ENCODE peak calls at places on chromosomes 6 and 20, in eight cellular contexts. G, H, J, K, I, E, B and U are unnamed samples. For H3K9me3, the result is how much of the 10 kb centered on the place peaks cover.

GRCh38 chr6:5992551-5993225 is 14.0 kb downstream of the NRN1 start:
- DNase-seq in I (no peak), H (no peak), K (no peak), E (no peak), B (no peak), J (peak), G (no peak), U (no peak)

GRCh38 chr20:37537505-37537904 is 9.8 kb upstream of the BLCAP start:
- DNase-seq in J (no peak), B (no peak), K (no peak), E (no peak), H (no peak), G (no peak), I (no peak), U (peak)

GRCh38 chr6:87908978-87909802 is 138.5 kb upstream of the SPACA1 start:
- DNase-seq in G (no peak), K (no peak), H (no peak), E (no peak), I (no peak), J (no peak), B (peak), U (no peak)

GRCh38 chr6:28353981-28354676 is 4.4 kb downstream of the ZKSCAN3 start:
- DNase-seq in E (peak), G (no peak), B (peak), K (peak), J (no peak), H (peak), I (peak), U (no peak)

GRCh38 chr6:112691289-112691688 is 344.2 kb downstream of the RFPL4B start:
- DNase-seq in H (no peak), G (no peak), K (peak), I (no peak), J (no peak), E (no peak), B (peak), U (no peak)

GRCh38 chr6:44655368-44656342 is 268.1 kb downstream of the CDC5L start:
- DNase-seq in I (peak), E (peak), G (peak), H (peak), B (peak), J (peak), K (peak), U (no peak)

GRCh38 chr6:31094389-31094881 is 17.9 kb downstream of the C6orf15 start:
- DNase-seq in E (peak), J (no peak), K (no peak), B (peak), I (peak), G (peak), H (no peak), U (no peak)

GRCh38 chr6:104483225-104483834 is 376.4 kb downstream of the HACE1 start:
- DNase-seq in G (no peak), E (no peak), K (peak), J (no peak), H (no peak), B (peak), I (no peak), U (no peak)

GRCh38 chr6:140276719-140277118 is 902.3 kb upstream of the CITED2 start:
- DNase-seq in J (no peak), E (no peak), B (no peak), H (no peak), K (no peak), G (no peak), I (no peak), U (no peak)

GRCh38 chr6:70415660-70416059 is 2.4 kb downstream of the FAM135A start:
- DNase-seq in J (no peak), K (no peak), B (no peak), I (no peak), H (no peak), E (no peak), G (no peak), U (no peak)

GRCh38 chr20:36468149-36469000 is 72.9 kb upstream of the MYL9 start:
- DNase-seq in B (no peak), J (no peak), E (peak), H (no peak), K (no peak), G (no peak), I (no peak), U (no peak)

GRCh38 chr6:160178271-160178670 is 56.7 kb downstream of the SLC22A1 start:
- DNase-seq in J (no peak), G (no peak), B (peak), K (no peak), E (no peak), H (no peak), I (no peak), U (no peak)

GRCh38 chr6:157595768-157596167 is 214.8 kb downstream of the ZDHHC14 start:
- DNase-seq in I (no peak), J (no peak), B (no peak), G (no peak), K (no peak), E (no peak), H (no peak), U (no peak)

GRCh38 chr6:9456241-9456658 is 958.6 kb downstream of the TFAP2A start:
- DNase-seq in I (no peak), E (no peak), K (no peak), H (no peak), J (peak), G (no peak), B (no peak), U (no peak)

GRCh38 chr20:25269057-25269832 is 21.4 kb downstream of the PYGB start:
- DNase-seq in E (no peak), I (no peak), J (no peak), H (no peak), G (no peak), K (no peak), B (no peak), U (peak)

GRCh38 chr6:35448191-35448590 is 3.9 kb upstream of the FANCE start:
- DNase-seq in E (no peak), B (no peak), I (no peak), J (no peak), H (no peak), K (no peak), G (no peak), U (no peak)

GRCh38 chr20:31717478-31717946 is 5.2 kb downstream of the BCL2L1 start:
- DNase-seq in K (no peak), B (no peak), E (no peak), I (no peak), G (peak), J (no peak), H (no peak), U (no peak)

GRCh38 chr6:143328885-143329284 is 121.6 kb downstream of the ADAT2 start:
- DNase-seq in J (no peak), B (no peak), I (peak), K (no peak), E (no peak), H (no peak), G (no peak), U (no peak)

GRCh38 chr6:154169193-154169847 is 130.3 kb downstream of the OPRM1 start:
- DNase-seq in B (peak), E (no peak), H (peak), G (no peak), I (no peak), K (no peak), J (no peak), U (no peak)

GRCh38 chr6:75412937-75413662 is 80.5 kb downstream of the FILIP1 start:
- DNase-seq in E (no peak), H (no peak), K (no peak), I (no peak), B (peak), J (no peak), G (no peak), U (no peak)

GRCh38 chr20:58432190-58432954 is 43.3 kb downstream of the VAPB start:
- DNase-seq in J (no peak), G (no peak), H (no peak), I (no peak), B (peak), E (no peak), K (no peak), U (no peak)

GRCh38 chr6:170074435-170074834 is 216.4 kb downstream of the DLL1 start:
- DNase-seq in B (no peak), J (no peak), E (peak), G (no peak), H (peak), I (no peak), K (no peak), U (no peak)

GRCh38 chr6:34248727-34249468 is at the start of gene SMIM29:
- DNase-seq in K (peak), I (peak), J (peak), E (peak), G (peak), B (peak), H (peak), U (peak)

GRCh38 chr6:109531446-109531845 is 48.4 kb upstream of the ZBTB24 start:
- DNase-seq in E (no peak), B (no peak), J (no peak), G (no peak), H (no peak), I (no peak), K (no peak), U (no peak)

GRCh38 chr20:58065508-58066361 is 162.7 kb downstream of the ANKRD60 start:
- DNase-seq in H (no peak), E (no peak), I (peak), K (no peak), B (no peak), G (no peak), J (no peak), U (peak)

GRCh38 chr6:76742919-76743318 is 670.5 kb upstream of the IMPG1 start:
- DNase-seq in J (no peak), H (no peak), K (no peak), G (no peak), I (no peak), E (no peak), B (peak), U (no peak)

GRCh38 chr6:170036916-170037315 is 254.0 kb downstream of the DLL1 start:
- DNase-seq in G (no peak), J (no peak), E (peak), B (no peak), H (no peak), I (no peak), K (no peak), U (peak)

GRCh38 chr6:154852700-154853099 is 119.5 kb downstream of the SCAF8 start:
- DNase-seq in G (no peak), B (no peak), E (no peak), J (no peak), K (no peak), I (no peak), H (no peak), U (no peak)

GRCh38 chr20:46688151-46689081 is 828 bp downstream of the TP53RK start:
- DNase-seq in E (no peak), H (no peak), B (peak), I (no peak), G (no peak), K (no peak), J (no peak), U (no peak)

GRCh38 chr6:346389-347030 is 45.0 kb upstream of the IRF4 start:
- DNase-seq in H (no peak), B (peak), K (no peak), E (no peak), G (no peak), J (no peak), I (no peak), U (no peak)

GRCh38 chr6:139126255-139126654 is 8.6 kb upstream of the HECA start:
- DNase-seq in G (no peak), K (no peak), B (peak), E (no peak), H (no peak), I (no peak), J (no peak), U (no peak)

GRCh38 chr6:150910561-150910960 is 45.1 kb downstream of the MTHFD1L start:
- DNase-seq in B (no peak), G (no peak), K (no peak), J (no peak), H (no peak), E (no peak), I (no peak), U (no peak)
- H3K9me3 ChIP-seq in B (under half), G (under half), K (under half), J (under half), H (under half), E (under half), I (under half), U (under half)

DNA sequence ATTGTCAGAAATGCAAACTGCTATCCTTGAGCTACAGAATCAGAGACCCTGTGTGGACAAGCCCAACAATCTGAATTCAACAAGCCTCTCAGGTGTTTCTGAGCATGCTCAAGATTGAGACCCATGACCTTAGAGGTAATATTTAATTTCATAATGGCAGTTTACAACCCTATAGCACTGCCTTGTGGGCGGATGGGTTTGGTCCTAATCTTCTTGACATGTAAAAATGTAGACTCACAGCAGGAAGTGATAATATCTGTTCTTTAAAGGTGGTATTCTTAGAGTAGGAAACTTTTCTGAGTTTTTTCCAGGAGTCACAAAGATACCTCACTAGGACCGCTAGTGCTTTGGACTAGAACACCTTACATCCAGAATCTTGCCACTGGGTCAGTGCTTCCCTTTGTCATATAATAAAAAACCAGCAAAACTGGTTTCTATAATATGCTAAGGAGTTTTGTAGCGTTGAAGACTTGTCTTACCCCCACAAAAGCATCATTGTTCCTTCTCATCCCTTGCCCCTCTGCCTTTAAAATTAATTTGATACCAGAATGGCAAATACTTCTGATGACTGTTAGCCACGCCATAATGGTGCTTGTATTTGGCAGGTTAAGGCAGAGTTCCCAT is 52.6 kb downstream of the E2F3 start:
- DNase-seq in K (no peak), B (no peak), J (no peak), G (no peak), H (no peak), I (no peak), E (no peak), U (no peak)
- TF ChIP-seq CTCF in K (no peak), B (no peak), J (no peak), G (no peak), H (no peak), I (no peak), E (no peak), U (no peak)

DNA sequence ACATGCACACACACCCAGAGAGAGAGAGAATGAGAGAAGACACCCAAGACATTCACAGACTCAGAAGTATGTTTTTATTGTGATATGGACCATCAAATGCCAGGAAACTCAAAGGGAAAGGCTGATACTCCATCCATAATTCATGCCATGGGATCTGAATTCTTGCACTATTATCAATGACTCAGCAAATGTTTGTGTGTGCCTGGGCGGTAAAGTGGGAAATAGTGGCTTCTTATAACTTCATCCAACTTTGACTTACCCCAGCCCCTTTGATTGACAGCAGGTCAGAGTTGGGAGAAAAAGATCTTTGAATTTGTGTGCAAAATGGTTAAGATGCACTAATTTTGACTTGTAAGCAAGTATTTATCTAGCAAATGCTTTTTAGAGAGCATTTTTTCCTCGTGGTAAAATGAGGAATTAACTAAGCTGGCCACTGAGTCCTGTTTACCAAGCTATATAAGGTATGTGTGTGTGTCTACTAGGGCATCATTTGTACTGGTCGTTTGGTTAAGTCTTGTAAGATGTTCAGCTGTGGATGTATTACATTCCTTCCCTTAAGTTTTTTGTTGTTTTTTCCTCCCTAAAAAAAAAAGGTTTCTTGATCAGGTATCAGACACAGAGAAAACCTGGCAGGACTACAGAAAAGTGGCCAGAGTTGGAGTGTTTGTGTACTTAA is 3.1 kb upstream of the CCN2 start:
- DNase-seq in K (no peak), E (no peak), G (no peak), B (peak), J (no peak), I (no peak), H (no peak), U (no peak)
- H3K4me3 ChIP-seq in K (no peak), E (no peak), G (no peak), B (no peak), J (no peak), I (no peak), H (no peak), U (no peak)

DNA sequence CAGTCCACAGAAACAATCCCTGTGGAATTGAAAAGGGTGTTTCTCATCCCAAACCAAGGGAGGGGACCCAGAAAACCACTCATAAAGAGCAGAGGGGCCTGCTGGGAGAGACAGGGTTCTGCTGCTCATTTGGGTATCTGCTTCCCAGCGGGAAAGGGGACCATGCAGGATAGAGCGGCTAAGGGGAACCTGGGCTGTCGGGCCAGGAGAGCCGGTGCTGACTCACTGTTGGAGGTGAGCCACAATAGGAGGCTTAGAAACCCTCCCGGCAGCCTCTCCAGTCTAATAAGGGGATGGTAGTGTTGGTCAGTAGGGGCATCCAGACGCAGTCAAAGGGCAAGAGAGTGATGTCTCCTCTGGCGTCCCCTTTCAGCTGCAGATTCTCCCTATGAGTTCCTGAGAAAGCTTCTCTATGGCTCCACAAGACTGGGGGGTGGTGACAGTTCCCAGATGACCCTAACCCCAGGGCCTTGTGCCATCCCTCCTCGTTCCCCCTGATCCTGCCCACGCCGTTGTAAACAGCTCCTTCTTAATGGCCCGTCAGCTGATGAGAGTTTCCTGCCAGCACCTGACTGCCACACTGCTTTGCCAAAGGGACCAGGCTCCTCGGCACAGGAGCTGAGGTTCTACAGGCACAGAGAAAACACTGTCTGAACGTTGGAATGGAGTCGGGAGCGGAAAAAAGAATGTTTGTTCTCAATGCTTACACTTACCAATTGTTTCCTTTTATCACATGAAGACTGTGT is 646.1 kb upstream of the DEFB115 start:
- DNase-seq in H (no peak), E (no peak), G (no peak), B (no peak), I (no peak), J (no peak), K (no peak), U (no peak)
- H3K9me3 ChIP-seq in H (under half), E (under half), G (under half), B (under half), I (under half), J (under half), K (under half), U (under half)

DNA sequence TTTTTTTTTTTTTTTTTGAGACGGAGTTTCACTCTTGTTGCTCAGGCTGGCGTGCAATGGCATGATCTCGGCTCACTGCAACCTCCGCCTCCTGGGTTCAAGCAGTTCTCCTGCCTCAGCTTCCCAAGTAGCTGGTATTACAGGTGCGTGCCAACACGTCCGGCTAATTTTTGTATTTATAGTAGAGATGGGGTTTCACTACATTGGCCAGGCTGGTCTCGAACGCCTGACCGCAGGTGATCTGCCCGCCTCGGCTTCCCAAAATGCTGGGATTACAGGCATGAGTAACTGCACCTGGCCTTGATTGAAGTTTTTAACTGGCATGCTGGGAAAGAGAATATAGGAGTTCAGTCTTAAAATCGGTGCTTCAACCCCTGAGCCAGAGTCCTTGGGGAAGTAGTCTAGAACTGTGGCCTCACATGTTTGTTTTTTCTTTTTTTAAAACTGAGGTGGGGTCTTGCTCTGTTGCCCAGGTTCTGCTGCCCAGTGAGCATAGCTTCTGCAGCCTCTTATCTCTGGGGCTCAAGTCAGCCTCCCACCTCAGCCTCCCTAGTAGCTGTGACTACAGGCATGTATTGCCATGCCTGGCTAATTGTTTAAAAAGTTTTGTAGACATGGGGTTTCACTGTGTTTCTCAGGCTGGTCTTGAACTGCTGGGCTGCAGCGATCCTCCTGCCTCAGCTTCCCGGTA is 3.3 kb downstream of the CBFA2T2 start:
- DNase-seq in H (no peak), G (no peak), I (no peak), K (no peak), E (no peak), J (no peak), B (no peak), U (peak)
- TF ChIP-seq CTCF in H (no peak), G (no peak), I (no peak), K (no peak), E (no peak), J (no peak), B (no peak), U (no peak)

GRCh38 chr20:44620030-44620429 is 31.5 kb downstream of the ADA start:
- DNase-seq in B (no peak), H (no peak), G (no peak), E (no peak), K (no peak), J (no peak), I (no peak), U (peak)
- H3K4me3 ChIP-seq in B (no peak), H (no peak), G (no peak), E (no peak), K (no peak), J (no peak), I (no peak), U (no peak)